ENCODE peak calls at places on chromosome 1, in ten cellular contexts. A, V, B, J, X, I, M, T, R and E are unnamed samples.

GRCh38 chr1:245690153-245690552 is 535.4 kb downstream of the KIF26B start:
- DNase-seq in A (no peak), V (no peak), B (no peak), J (no peak), X (no peak), I (no peak), M (no peak), T (no peak), R (no peak), E (no peak)

GRCh38 chr1:229885568-229886495 is 181.2 kb upstream of the GALNT2 start:
- DNase-seq in A (no peak), V (no peak), B (no peak), J (no peak), X (no peak), I (no peak), M (no peak), T (no peak), R (no peak), E (peak; percentile 15)

GRCh38 chr1:204408074-204408507 is 3.5 kb downstream of the PPP1R15B start:
- DNase-seq in A (peak; percentile 14), V (peak; percentile 76), B (no peak), J (peak; percentile 82), X (no peak), I (peak; percentile 43), M (peak; percentile 73), T (peak; percentile 73), R (peak; percentile 57), E (peak; percentile 78)

GRCh38 chr1:109500886-109501285 is 7.0 kb downstream of the CYB561D1 start:
- DNase-seq in A (no peak), V (no peak), B (no peak), J (no peak), X (peak; percentile 68), I (peak; percentile 59), M (no peak), T (no peak), R (no peak), E (no peak)

GRCh38 chr1:234758851-234759250 is 148.9 kb upstream of the IRF2BP2 start:
- DNase-seq in A (no peak), V (no peak), B (no peak), J (no peak), X (no peak), I (no peak), M (no peak), T (peak; percentile 34), R (no peak), E (no peak)

GRCh38 chr1:177048314-177049069 is 116.0 kb downstream of the ASTN1 start:
- DNase-seq in A (no peak), V (no peak), B (no peak), J (no peak), X (no peak), I (no peak), M (no peak), T (no peak), R (no peak), E (no peak)

GRCh38 chr1:177700856-177701255 is 269.0 kb downstream of the SEC16B start:
- DNase-seq in A (no peak), V (no peak), B (no peak), J (no peak), X (no peak), I (no peak), M (no peak), T (no peak), R (no peak), E (no peak)

GRCh38 chr1:185864889-185865288 is 130.7 kb downstream of the HMCN1 start:
- DNase-seq in A (no peak), V (no peak), B (peak; percentile 82), J (no peak), X (peak; percentile 26), I (peak; percentile 98), M (no peak), T (no peak), R (no peak), E (no peak)

GRCh38 chr1:180912801-180913616 is at the start of gene KIAA1614:
- DNase-seq in A (peak; percentile 68), V (peak; percentile 54), B (no peak), J (no peak), X (no peak), I (no peak), M (no peak), T (no peak), R (peak; percentile 30), E (no peak)

GRCh38 chr1:185840880-185841279 is 106.7 kb downstream of the HMCN1 start:
- DNase-seq in A (no peak), V (no peak), B (no peak), J (no peak), X (no peak), I (no peak), M (no peak), T (no peak), R (no peak), E (no peak)

GRCh38 chr1:85581138-85581801 is 709 bp downstream of the CCN1 start:
- DNase-seq in A (peak; percentile 68), V (peak; percentile 72), B (no peak), J (peak; percentile 84), X (no peak), I (no peak), M (peak; percentile 62), T (peak; percentile 80), R (peak; percentile 88), E (peak; percentile 85)

GRCh38 chr1:6530504-6531160 is 23.7 kb downstream of the NOL9 start:
- DNase-seq in A (no peak), V (no peak), B (no peak), J (no peak), X (no peak), I (no peak), M (no peak), T (no peak), R (no peak), E (no peak)
- H3K36me3 ChIP-seq in A (peaks cover 33% of the 10 kb centered on the region), V (peaks cover 92% of the 10 kb centered on the region), B (peaks cover 6% of the 10 kb centered on the region), J (peaks cover 23% of the 10 kb centered on the region), X (peaks cover 24% of the 10 kb centered on the region), I (peaks cover 78% of the 10 kb centered on the region), M (peaks cover 3% of the 10 kb centered on the region), T (peaks cover 43% of the 10 kb centered on the region), R (peaks cover 3% of the 10 kb centered on the region), E (peaks cover 18% of the 10 kb centered on the region)

GRCh38 chr1:5982276-5982675 is 9.9 kb downstream of the NPHP4 start:
- DNase-seq in A (no peak), V (no peak), B (no peak), J (no peak), X (no peak), I (no peak), M (no peak), T (no peak), R (no peak), E (no peak)

GRCh38 chr1:5978452-5978851 is 13.8 kb downstream of the NPHP4 start:
- DNase-seq in A (no peak), V (no peak), B (no peak), J (no peak), X (no peak), I (no peak), M (no peak), T (no peak), R (no peak), E (no peak)

GRCh38 chr1:5979536-5980313 is 12.5 kb downstream of the NPHP4 start:
- DNase-seq in A (no peak), V (no peak), B (no peak), J (no peak), X (no peak), I (no peak), M (no peak), T (no peak), R (no peak), E (no peak)

GRCh38 chr1:5981009-5981380 is 11.2 kb downstream of the NPHP4 start:
- DNase-seq in A (no peak), V (no peak), B (no peak), J (no peak), X (no peak), I (no peak), M (no peak), T (no peak), R (no peak), E (no peak)

DNA sequence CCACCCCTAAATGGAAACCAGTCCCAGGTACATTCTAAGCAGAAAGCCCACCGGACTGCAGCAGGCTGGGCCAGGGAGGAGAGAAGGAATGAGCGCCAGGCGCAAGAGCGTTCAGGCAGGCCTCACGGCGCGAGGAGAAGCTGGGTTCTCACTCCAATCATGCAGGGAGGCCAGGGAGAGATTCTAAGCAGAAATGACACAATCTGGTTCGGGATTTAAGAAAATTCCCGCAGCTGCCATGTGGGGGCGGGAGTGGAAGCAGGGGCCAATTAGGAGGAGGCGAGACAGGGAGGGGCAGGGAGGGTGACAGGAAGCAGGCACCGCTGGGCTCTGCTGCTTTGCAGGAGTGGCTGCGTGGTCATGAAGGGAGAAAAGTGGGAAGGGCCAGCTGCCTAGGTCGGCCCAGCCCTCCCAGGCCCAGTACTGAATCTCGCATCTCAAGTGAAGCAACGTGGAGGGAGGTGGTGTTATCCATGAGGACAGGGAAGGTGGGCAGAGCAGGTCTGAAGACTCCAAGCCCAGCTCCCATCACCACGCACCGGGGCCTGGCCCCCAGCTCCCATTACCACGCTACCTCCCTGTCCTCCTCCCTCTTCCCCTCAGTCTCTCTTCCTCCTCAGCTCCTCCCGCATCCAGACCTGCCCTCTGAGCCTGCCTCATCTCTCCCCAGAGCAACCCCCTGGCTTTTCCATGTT is 11.8 kb downstream of the NPHP4 start:
- DNase-seq in A (peak; percentile 96), V (peak; percentile 73), B (peak; percentile 42), J (no peak), X (no peak), I (peak; percentile 21), M (peak; percentile 41), T (no peak), R (peak; percentile 74), E (no peak)
- TF ChIP-seq CTCF in A (peak; percentile 55), V (peak; percentile 26), B (peak; percentile 38), J (no peak), X (peak; percentile 20), I (peak; percentile 38), M (peak; percentile 15), T (no peak), R (no peak), E (no peak)

DNA sequence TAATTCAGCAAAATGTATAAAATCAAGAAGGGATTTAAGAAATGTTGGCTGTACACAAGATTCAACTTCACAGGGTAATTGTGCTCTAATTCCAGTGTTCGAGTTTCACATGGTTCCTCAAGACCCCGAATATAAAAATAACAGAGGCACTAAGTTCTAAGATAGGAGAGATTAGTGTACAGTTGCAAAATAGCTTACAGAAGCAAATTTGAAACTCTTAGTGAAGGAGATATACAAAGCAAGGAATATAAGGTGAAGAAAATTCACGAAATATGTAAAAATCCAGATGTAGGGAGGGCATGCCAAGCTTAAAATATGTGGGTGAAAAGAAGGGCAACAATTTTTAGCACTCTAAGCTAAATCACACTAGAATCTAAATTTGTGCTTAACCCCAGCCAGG is 29.4 kb downstream of the TOR1AIP2 start:
- DNase-seq in A (no peak), V (no peak), B (no peak), J (no peak), X (no peak), I (no peak), M (no peak), T (no peak), R (no peak), E (no peak)
- H3K36me3 ChIP-seq in A (peaks cover 21% of the 10 kb centered on the region), V (peaks cover 86% of the 10 kb centered on the region), B (peaks cover 5% of the 10 kb centered on the region), J (peaks cover 14% of the 10 kb centered on the region), X (peaks cover 15% of the 10 kb centered on the region), I (peaks cover 36% of the 10 kb centered on the region), M (no peaks in the 10 kb centered on the region), T (peaks cover 62% of the 10 kb centered on the region), R (no peaks in the 10 kb centered on the region), E (no peaks in the 10 kb centered on the region)

DNA sequence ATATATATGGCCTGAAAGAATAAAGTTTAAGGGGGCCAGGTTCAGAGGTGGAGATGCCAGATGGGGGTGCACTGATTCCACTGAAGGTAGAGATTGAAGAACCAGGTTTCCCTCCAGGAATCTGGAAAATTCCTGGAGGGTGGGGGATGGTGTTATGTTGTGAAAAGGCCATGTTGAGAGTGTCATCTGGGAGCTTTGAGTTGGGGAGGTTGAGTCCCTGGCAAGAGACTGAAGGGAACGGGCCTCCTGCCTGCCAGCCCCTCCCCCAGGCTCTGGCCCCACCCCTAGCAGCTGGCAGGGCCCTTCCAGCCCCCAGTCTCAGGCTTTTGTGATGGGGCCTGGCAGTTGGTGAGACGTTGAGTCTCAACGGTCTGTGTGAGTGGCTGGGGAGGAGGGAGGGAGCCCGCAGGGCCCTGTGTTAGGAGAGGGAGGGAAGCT is 4.1 kb downstream of the PTPRU start:
- DNase-seq in A (peak; percentile 96), V (no peak), B (no peak), J (no peak), X (no peak), I (no peak), M (no peak), T (no peak), R (no peak), E (no peak)
- TF ChIP-seq CTCF in A (peak; percentile 89), V (no peak), B (no peak), J (no peak), X (peak; percentile 23), I (no peak), M (no peak), T (no peak), R (peak; percentile 35), E (no peak)